ENCODE peak calls at places on chromosomes 16 and 17, in seven cellular contexts. H is fibroblast of lung, N is hepatocyte, J is MM.1S, R is H9, F is DND-41, Y is IMR-90. I is an unnamed sample.

GRCh38 chr16:12079411-12079965 is 103.0 kb downstream of the SNX29 start:
- DNase-seq in H (no peak), N (no peak), J (no peak), R (no peak), Y (no peak), F (peak; percentile 24), I (no peak)

GRCh38 chr16:35690413-35690812 is 2231.0 kb downstream of the TP53TG3F start:
- DNase-seq in F (no peak), Y (no peak), H (no peak), N (no peak), J (no peak), R (no peak), I (no peak)

GRCh38 chr16:51155199-51155607 is 4.1 kb upstream of the SALL1 start:
- DNase-seq in F (no peak), N (no peak), Y (no peak), J (no peak), H (peak; percentile 74), R (peak; percentile 49), I (no peak)

GRCh38 chr16:55275869-55276268 is 48.1 kb upstream of the IRX6 start:
- DNase-seq in R (no peak), N (no peak), H (no peak), Y (no peak), F (no peak), J (no peak), I (no peak)

GRCh38 chr17:74182041-74182783 is 21.3 kb upstream of the RPL38 start:
- DNase-seq in F (no peak), R (no peak), Y (no peak), N (no peak), H (no peak), J (no peak), I (no peak)

GRCh38 chr17:39816272-39816671 is 47.8 kb downstream of the IKZF3 start:
- DNase-seq in R (no peak), N (no peak), H (no peak), Y (no peak), J (no peak), F (no peak), I (no peak)

GRCh38 chr17:9367186-9367585 is 208.4 kb downstream of the STX8 start:
- DNase-seq in R (no peak), H (no peak), Y (no peak), N (no peak), F (no peak), J (no peak), I (no peak)

GRCh38 chr17:31527606-31528005 is 136.1 kb downstream of the RAB11FIP4 start:
- DNase-seq in J (no peak), Y (peak; percentile 55), F (no peak), N (no peak), R (no peak), H (peak; percentile 56), I (no peak)

GRCh38 chr16:318628-319027 is 33.9 kb downstream of the AXIN1 start:
- DNase-seq in Y (no peak), H (no peak), N (no peak), F (no peak), R (peak; percentile 85), J (no peak), I (peak; percentile 52)

GRCh38 chr17:3485481-3486068 is 9.8 kb downstream of the ASPA start:
- DNase-seq in Y (no peak), H (no peak), R (no peak), J (no peak), N (no peak), F (no peak), I (no peak)

GRCh38 chr17:5583426-5584382 is 605 bp downstream of the NLRP1 start:
- DNase-seq in F (no peak), Y (peak; percentile 15), J (peak; percentile 23), N (no peak), H (no peak), R (no peak), I (peak; percentile 9)

GRCh38 chr16:48231675-48232214 is 12.4 kb upstream of the LONP2 start:
- DNase-seq in N (peak; percentile 46), Y (peak; percentile 49), F (peak; percentile 32), H (peak; percentile 25), J (peak; percentile 42), R (peak; percentile 58), I (peak; percentile 79)

GRCh38 chr17:18250259-18250658 is 8.3 kb downstream of the FLII start:
- DNase-seq in H (no peak), F (no peak), J (no peak), R (no peak), Y (no peak), N (no peak), I (no peak)

GRCh38 chr17:27463235-27463677 is 7.0 kb downstream of the KSR1 start:
- DNase-seq in N (no peak), R (no peak), H (peak; percentile 71), F (no peak), Y (no peak), J (no peak), I (no peak)

GRCh38 chr17:48468299-48468698 is 38.3 kb upstream of the SKAP1 start:
- DNase-seq in H (no peak), F (no peak), R (no peak), N (no peak), Y (no peak), J (peak; percentile 79), I (no peak)

GRCh38 chr17:48469227-48469626 is 39.2 kb upstream of the SKAP1 start:
- DNase-seq in Y (no peak), J (no peak), N (no peak), F (no peak), H (no peak), R (no peak), I (no peak)

GRCh38 chr17:48470388-48471034 is 40.5 kb upstream of the SKAP1 start:
- DNase-seq in J (no peak), Y (peak; percentile 62), F (no peak), N (no peak), R (peak; percentile 54), H (peak; percentile 67), I (peak; percentile 70)

GRCh38 chr17:48472485-48473281 is 42.7 kb upstream of the SKAP1 start:
- DNase-seq in R (peak; percentile 55), F (no peak), J (peak; percentile 73), H (peak; percentile 93), Y (peak; percentile 94), N (no peak), I (no peak)

DNA sequence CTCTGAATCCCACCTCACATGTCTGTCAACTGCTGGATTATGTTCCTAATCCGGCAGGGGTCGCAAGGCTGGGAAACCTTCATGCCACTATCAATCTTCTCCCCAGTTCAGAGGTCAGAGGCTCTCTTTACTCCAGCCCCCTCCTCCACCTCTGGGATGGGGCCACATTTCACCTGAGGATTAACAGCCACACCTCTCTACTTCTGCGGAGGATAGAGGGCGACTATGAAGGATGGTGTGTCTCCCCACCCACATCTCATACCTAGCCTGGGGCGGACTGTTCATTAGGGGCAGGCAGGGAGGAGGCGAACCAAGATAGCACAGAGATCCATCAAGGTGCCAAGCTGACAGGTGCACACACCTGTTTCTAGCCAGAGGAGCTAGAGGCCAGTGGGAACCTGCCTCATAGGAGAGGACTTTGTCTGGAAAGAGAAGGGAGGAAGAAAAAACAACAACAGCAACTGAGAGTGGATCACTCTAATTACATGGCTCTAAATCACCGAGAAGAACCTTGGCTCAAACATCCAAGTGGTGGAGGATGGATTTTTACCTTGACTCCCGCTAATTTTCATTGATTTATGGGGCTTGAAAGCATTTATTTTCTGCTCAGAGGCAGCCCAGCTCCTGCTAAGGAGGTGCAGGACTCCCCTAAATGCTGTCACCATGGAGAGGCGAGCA is 41.9 kb upstream of the SKAP1 start:
- DNase-seq in N (no peak), Y (no peak), J (no peak), H (no peak), F (no peak), R (peak; percentile 65), I (no peak)
- H2AFZ ChIP-seq in N (no peak overlapping the region), Y (peak overlapping the region; percentile 90), J (peak overlapping the region; percentile 70), H (no peak overlapping the region), F (no peak overlapping the region), R (no peak overlapping the region), I (peak overlapping the region; percentile 42)

DNA sequence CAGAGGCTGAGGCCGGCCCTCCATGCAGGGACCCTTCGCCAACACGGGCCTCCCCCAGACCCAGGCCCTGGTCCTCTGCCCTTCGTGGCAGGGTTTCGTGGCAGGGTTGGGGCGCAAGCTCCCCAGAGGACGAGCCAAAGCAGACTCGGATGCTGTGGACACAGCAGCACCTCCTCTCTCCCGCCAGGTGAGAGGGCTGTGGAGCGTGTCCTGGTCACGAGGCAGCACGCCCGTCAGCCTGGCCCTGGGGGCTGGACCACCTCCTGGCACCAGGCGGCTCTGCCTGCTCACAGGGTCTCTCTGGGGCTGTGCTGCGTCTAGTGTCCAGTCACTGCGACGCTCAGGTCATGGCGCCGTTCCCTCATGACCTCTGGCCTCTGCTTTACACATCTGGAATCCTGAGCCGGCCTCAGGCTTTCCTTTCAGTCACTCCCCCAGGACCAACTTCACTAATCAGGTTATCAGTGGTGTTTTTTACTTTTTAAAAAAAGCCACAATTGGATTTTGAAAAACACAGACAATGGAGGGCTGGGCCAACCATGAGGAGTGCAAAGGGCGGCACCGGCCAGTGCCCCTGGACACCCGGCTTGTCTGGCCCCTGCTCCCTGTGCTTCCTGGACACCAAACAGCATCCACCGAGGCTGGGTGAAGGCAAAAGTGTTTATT is 5.4 kb downstream of the NDUFAF8 start:
- DNase-seq in F (no peak), J (no peak), R (no peak), Y (no peak), H (no peak), N (no peak), I (peak; percentile 61)
- H3K9me3 ChIP-seq in F (no peaks in the 10 kb centered on the region), J (no peaks in the 10 kb centered on the region), R (no peaks in the 10 kb centered on the region), Y (no peaks in the 10 kb centered on the region), H (no peaks in the 10 kb centered on the region), N (no peaks in the 10 kb centered on the region), I (no peaks in the 10 kb centered on the region)

DNA sequence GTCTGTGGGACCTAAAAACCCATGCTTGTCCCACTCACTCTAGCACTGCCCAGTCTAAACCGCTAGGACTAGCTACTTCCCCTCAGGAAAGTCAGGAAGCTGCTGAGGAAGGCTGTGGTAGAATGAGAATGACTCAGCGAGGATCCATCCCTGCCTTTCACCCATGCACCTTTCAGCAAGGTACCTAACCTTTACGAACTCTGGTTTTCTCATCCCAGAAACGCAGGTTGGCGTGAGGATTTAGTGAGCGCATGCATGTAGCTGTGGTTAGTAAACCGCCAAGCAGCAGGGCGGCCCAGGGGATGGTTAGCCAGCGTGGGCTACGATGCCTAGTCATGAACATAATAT is 26.3 kb upstream of the RFFL start:
- DNase-seq in J (no peak), N (peak; percentile 51), Y (peak; percentile 34), R (peak; percentile 78), F (peak; percentile 31), H (peak; percentile 47), I (no peak)
- H2AFZ ChIP-seq in J (peak overlapping the region; percentile 70), N (peak overlapping the region; percentile 72), Y (peak overlapping the region; percentile 97), R (peak overlapping the region; percentile 12), F (peak overlapping the region; percentile 86), H (peak overlapping the region; percentile 50), I (peak overlapping the region; percentile 96)

GRCh38 chr16:27379919-27380318 is 22.1 kb upstream of the IL21R start:
- DNase-seq in R (no peak), N (no peak), H (no peak), F (no peak), Y (no peak), J (no peak), I (no peak)

GRCh38 chr16:27385398-27385797 is 16.6 kb upstream of the IL21R start:
- DNase-seq in J (no peak), R (no peak), F (no peak), Y (no peak), H (no peak), N (no peak), I (no peak)

GRCh38 chr16:27383511-27384243 is 18.3 kb upstream of the IL21R start:
- DNase-seq in R (no peak), Y (no peak), H (no peak), J (peak; percentile 2), F (no peak), N (no peak), I (no peak)

GRCh38 chr16:27378871-27379580 is 22.9 kb upstream of the IL21R start:
- DNase-seq in F (peak; percentile 33), R (no peak), N (no peak), J (no peak), H (peak; percentile 9), Y (peak; percentile 21), I (no peak)

GRCh38 chr16:27382187-27382855 is 19.7 kb upstream of the IL21R start:
- DNase-seq in J (no peak), F (no peak), H (no peak), Y (no peak), N (no peak), R (no peak), I (no peak)
- H3K9me3 ChIP-seq in J (no peaks in the 10 kb centered on the region), F (no peaks in the 10 kb centered on the region), H (no peaks in the 10 kb centered on the region), Y (peaks cover 14% of the 10 kb centered on the region), N (no peaks in the 10 kb centered on the region), R (no peaks in the 10 kb centered on the region), I (no peaks in the 10 kb centered on the region)